ENCODE peak calls at places on chromosomes 4 and X, in four cellular contexts. W is GM12878, D is HepG2, Q is K562. S is an unnamed sample.
A peak's percentile ranks its signal among the peaks of the same experiment; 100 is the strongest.

GRCh38 chrX:108139303-108139702 is 47.7 kb downstream of the ATG4A start:
- DNase-seq in W (no peak), Q (peak; percentile 24), D (no peak), S (peak; percentile 63)

GRCh38 chrX:129876734-129877395 is 29.1 kb upstream of the UTP14A start:
- DNase-seq in D (peak; percentile 78), W (no peak), Q (no peak), S (no peak)

GRCh38 chrX:73826996-73827395 is 264.0 kb downstream of the CHIC1 start:
- DNase-seq in W (no peak), D (no peak), Q (no peak), S (no peak)

GRCh38 chr4:102761902-102762301 is 1.1 kb upstream of the MANBA start:
- DNase-seq in Q (no peak), D (no peak), W (no peak), S (no peak)

GRCh38 chr4:4838602-4839470 is 20.6 kb upstream of the MSX1 start:
- DNase-seq in W (no peak), Q (no peak), D (peak; percentile 28), S (no peak)

GRCh38 chr4:37793562-37793961 is 32.9 kb upstream of the PGM2 start:
- DNase-seq in Q (no peak), D (peak; percentile 27), W (no peak), S (no peak)

GRCh38 chrX:40158036-40158706 is 60.4 kb upstream of the BCOR start:
- DNase-seq in W (no peak), Q (no peak), D (no peak), S (no peak)

GRCh38 chrX:63765692-63766091 is 19.3 kb downstream of the ARHGEF9 start:
- DNase-seq in Q (no peak), D (no peak), W (no peak), S (no peak)

GRCh38 chr4:1246111-1246881 is 2.6 kb downstream of the CTBP1 start:
- DNase-seq in W (no peak), Q (no peak), D (no peak), S (no peak)

GRCh38 chrX:18294893-18295292 is 59.6 kb downstream of the SCML2 start:
- DNase-seq in W (no peak), Q (no peak), D (no peak), S (no peak)

GRCh38 chr4:14233126-14233525 is 605.6 kb upstream of the BOD1L1 start:
- DNase-seq in Q (no peak), W (no peak), D (no peak), S (no peak)

GRCh38 chr4:166003811-166004210 is 130.8 kb downstream of the TLL1 start:
- DNase-seq in W (no peak), D (no peak), Q (no peak), S (no peak)

GRCh38 chr4:27305246-27305645 is 444.6 kb downstream of the STIM2 start:
- DNase-seq in W (no peak), Q (no peak), D (no peak), S (no peak)

GRCh38 chr4:87974856-87975462 is 555 bp upstream of the SPP1 start:
- DNase-seq in D (peak; percentile 58), Q (no peak), W (no peak), S (no peak)

GRCh38 chr4:154416183-154416543 is 75.4 kb downstream of the DCHS2 start:
- DNase-seq in Q (peak; percentile 68), D (peak; percentile 10), W (no peak), S (peak; percentile 37)

GRCh38 chr4:39205000-39205399 is 22.7 kb downstream of the WDR19 start:
- DNase-seq in Q (no peak), W (no peak), D (no peak), S (no peak)

GRCh38 chrX:134377537-134377936 is 82.4 kb upstream of the HPRT1 start:
- DNase-seq in W (no peak), D (peak; percentile 48), Q (peak; percentile 67), S (no peak)

DNA sequence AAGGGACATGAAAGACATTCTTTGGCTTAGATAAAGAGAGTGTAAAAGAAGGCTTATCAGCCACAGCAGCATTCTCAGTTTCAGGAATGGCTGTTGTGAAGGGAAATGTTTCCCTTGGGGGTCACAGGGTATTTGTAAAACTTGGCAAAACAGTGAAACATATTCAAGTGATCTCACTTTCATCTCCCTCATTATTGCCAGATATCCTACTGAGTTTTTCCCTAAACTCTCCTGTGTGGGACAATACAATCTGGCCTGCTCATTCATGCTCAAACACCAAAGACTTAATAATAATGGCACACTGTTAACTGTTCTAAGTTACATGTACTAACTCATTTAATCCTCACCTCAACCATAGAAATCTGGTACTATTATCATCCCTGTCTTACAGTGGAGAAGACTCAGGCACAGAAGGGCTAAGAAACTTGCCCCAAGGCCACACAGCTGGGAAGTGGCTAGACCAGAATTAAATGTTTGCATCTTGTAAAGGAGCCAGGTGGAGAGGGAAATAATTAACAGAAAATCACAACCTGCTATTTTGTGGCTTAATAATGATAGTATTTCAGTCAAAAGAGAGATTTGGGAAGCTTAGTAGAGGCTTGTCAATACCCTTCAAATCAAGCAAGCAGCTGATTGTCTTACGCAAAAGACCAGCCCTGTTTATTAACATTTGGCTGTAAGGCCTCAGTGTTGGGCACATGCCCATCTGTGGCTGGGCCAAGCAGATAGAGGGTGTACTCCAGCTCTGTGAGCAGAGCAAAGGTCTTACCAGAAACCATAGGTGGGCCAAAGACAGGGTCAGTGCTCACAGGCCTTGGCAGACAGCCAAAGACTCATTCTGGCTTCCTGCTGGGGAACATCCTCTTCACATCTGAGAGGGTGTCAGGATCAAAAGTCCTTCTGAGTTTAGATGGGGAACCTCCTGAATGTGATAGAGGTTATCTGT is 17.3 kb downstream of the SMPX start:
- DNase-seq in W (no peak), D (peak; percentile 59), Q (no peak), S (no peak)
- TF ChIP-seq FOXK2 in W (no peak), D (no peak), Q (no peak), S (no peak)

GRCh38 chr4:73067971-73068394 is 1.5 kb downstream of the COX18 start:
- DNase-seq in D (no peak), W (no peak), Q (peak; percentile 11), S (no peak)
- TF ChIP-seq FOXM1 in D (no peak), W (peak; percentile 25), Q (no peak), S (no peak)

GRCh38 chr4:142579483-142579882 is 266.6 kb downstream of the INPP4B start:
- DNase-seq in W (no peak), D (no peak), Q (no peak), S (no peak)

GRCh38 chr4:142585411-142585810 is 260.7 kb downstream of the INPP4B start:
- DNase-seq in D (no peak), W (no peak), Q (no peak), S (no peak)

GRCh38 chr4:142583708-142584107 is 262.4 kb downstream of the INPP4B start:
- DNase-seq in Q (no peak), D (no peak), W (no peak), S (no peak)

GRCh38 chr4:142582340-142582739 is 263.8 kb downstream of the INPP4B start:
- DNase-seq in W (no peak), D (no peak), Q (no peak), S (no peak)

GRCh38 chr4:142581891-142582290 is 264.2 kb downstream of the INPP4B start:
- DNase-seq in D (no peak), Q (no peak), W (no peak), S (no peak)
- TF ChIP-seq FOXK2 in D (no peak), Q (no peak), W (no peak), S (no peak)

GRCh38 chrX:131675596-131676194 is 131.8 kb downstream of the OR13H1 start:
- DNase-seq in D (peak; percentile 8), W (no peak), Q (peak; percentile 39), S (peak; percentile 71)
- TF ChIP-seq FOXM1 in D (no peak), W (no peak), Q (no peak), S (no peak)

GRCh38 chr4:169164669-169165415 is 105.9 kb downstream of the SH3RF1 start:
- DNase-seq in D (no peak), Q (no peak), W (no peak), S (no peak)
- TF ChIP-seq FOXK2 in D (no peak), Q (no peak), W (no peak), S (no peak)

GRCh38 chr4:147078875-147079658 is 133.4 kb upstream of the TTC29 start:
- DNase-seq in W (no peak), D (no peak), Q (no peak), S (no peak)
- TF ChIP-seq FOXM1 in W (no peak), D (no peak), Q (no peak), S (no peak)

GRCh38 chrX:109872021-109872730 is 130.7 kb upstream of the TMEM164 start:
- DNase-seq in Q (no peak), D (peak; percentile 70), W (no peak), S (no peak)
- TF ChIP-seq FOXK2 in Q (no peak), D (no peak), W (no peak), S (no peak)

S was measured in HEK293T.